ENCODE peak calls at places on chromosomes 3 and 15, in eight cellular contexts. V, N, Q, U, E, F, Z and K are unnamed samples.

GRCh38 chr15:39127151-39127815 is 453.6 kb upstream of the THBS1 start:
- DNase-seq in V (no peak), N (no peak), Q (no peak), U (peak), E (no peak), F (no peak), Z (no peak), K (no peak)

GRCh38 chr15:57892181-57892580 is 173.3 kb downstream of the ALDH1A2 start:
- DNase-seq in V (no peak), N (no peak), Q (no peak), U (no peak), E (no peak), F (no peak), Z (no peak), K (no peak)

GRCh38 chr15:73265536-73266153 is 103.1 kb downstream of the HCN4 start:
- DNase-seq in V (peak), N (peak), Q (no peak), U (peak), E (no peak), F (no peak), Z (peak), K (peak)

GRCh38 chr15:59491062-59491461 is 53.1 kb downstream of the FAM81A start:
- DNase-seq in V (no peak), N (no peak), Q (no peak), U (no peak), E (no peak), F (no peak), Z (no peak), K (no peak)

GRCh38 chr3:37223084-37223975 is 48.9 kb upstream of the LRRFIP2 start:
- DNase-seq in V (no peak), N (no peak), Q (no peak), U (peak), E (no peak), F (no peak), Z (no peak), K (no peak)

GRCh38 chr3:186760883-186761447 is 22.4 kb upstream of the EIF4A2 start:
- DNase-seq in V (no peak), N (no peak), Q (no peak), U (no peak), E (no peak), F (no peak), Z (no peak), K (no peak)

GRCh38 chr15:57495554-57496235 is 96.0 kb upstream of the MYZAP start:
- DNase-seq in V (no peak), N (no peak), Q (no peak), U (no peak), E (no peak), F (no peak), Z (no peak), K (no peak)

GRCh38 chr3:54826255-54826691 is 101.6 kb downstream of the LRTM1 start:
- DNase-seq in V (no peak), N (no peak), Q (no peak), U (no peak), E (peak), F (peak), Z (no peak), K (no peak)

GRCh38 chr15:57375827-57376694 is at the start of gene CGNL1:
- DNase-seq in V (no peak), N (no peak), Q (no peak), U (peak), E (no peak), F (no peak), Z (peak), K (peak)

GRCh38 chr3:120196812-120197211 is 88.2 kb downstream of the GPR156 start:
- DNase-seq in V (no peak), N (no peak), Q (no peak), U (no peak), E (no peak), F (no peak), Z (no peak), K (no peak)

GRCh38 chr3:126926684-126927404 is 56.1 kb upstream of the PLXNA1 start:
- DNase-seq in V (peak), N (no peak), Q (no peak), U (no peak), E (peak), F (peak), Z (no peak), K (no peak)

GRCh38 chr15:66847565-66847991 is 145.5 kb downstream of the SMAD6 start:
- DNase-seq in V (no peak), N (no peak), Q (no peak), U (no peak), E (no peak), F (no peak), Z (no peak), K (no peak)

GRCh38 chr15:45702041-45702440 is 67.2 kb downstream of the SQOR start:
- DNase-seq in V (no peak), N (no peak), Q (no peak), U (no peak), E (no peak), F (no peak), Z (no peak), K (no peak)